ENCODE peak calls at places on chromosomes 4 and X, in six cellular contexts. G is NCI-H774, Q is putamen, I is testis, V is iPS-NIHi11, S is tibial artery. H is an unnamed sample.

GRCh38 chrX:50168305-50168704 is 32.5 kb downstream of the AKAP4 start:
- DNase-seq in G (no peak), Q (no peak), I (no peak), V (no peak), S (no peak), H (no peak)

GRCh38 chr4:76989391-76990061 is 40.0 kb downstream of the SEPTIN11 start:
- DNase-seq in G (no peak), Q (no peak), I (no peak), V (no peak), S (no peak), H (no peak)

GRCh38 chr4:82797591-82798081 is 960 bp downstream of the SCD5 start:
- DNase-seq in G (no peak), Q (no peak), I (peak), V (peak), S (no peak), H (no peak)

GRCh38 chr4:182904271-182904761 is 12.9 kb downstream of the DCTD start:
- DNase-seq in G (no peak), Q (no peak), I (peak), V (no peak), S (no peak), H (no peak)

GRCh38 chr4:70938087-70938486 is 35.9 kb downstream of the MOB1B start:
- DNase-seq in G (no peak), Q (no peak), I (no peak), V (no peak), S (no peak), H (no peak)

GRCh38 chr4:112560084-112560483 is 44.1 kb upstream of the NEUROG2 start:
- DNase-seq in G (no peak), Q (no peak), I (no peak), V (no peak), S (no peak), H (peak)

GRCh38 chrX:151722241-151722846 is 6.5 kb downstream of the FATE1 start:
- DNase-seq in G (peak), Q (no peak), I (no peak), V (peak), S (peak), H (no peak)

GRCh38 chrX:115912372-115912897 is 258.1 kb upstream of the AGTR2 start:
- DNase-seq in G (no peak), Q (no peak), I (no peak), V (no peak), S (no peak), H (no peak)

GRCh38 chr4:183297675-183298074 is 22.4 kb downstream of the CLDN22 start:
- DNase-seq in G (no peak), Q (no peak), I (no peak), V (no peak), S (no peak), H (no peak)

GRCh38 chrX:3044671-3045070 is 3.4 kb downstream of the ARSF start:
- DNase-seq in G (no peak), Q (no peak), I (no peak), V (no peak), S (no peak), H (no peak)

GRCh38 chrX:318068-318738 is 393 bp downstream of the GTPBP6 start:
- DNase-seq in G (no peak), Q (peak), I (peak), V (no peak), S (peak), H (peak)

GRCh38 chr4:105162123-105162796 is 15.6 kb downstream of the TET2 start:
- DNase-seq in G (no peak), Q (no peak), I (no peak), V (no peak), S (no peak), H (no peak)

GRCh38 chr4:180059216-180059881 is 2183.9 kb upstream of the TENM3 start:
- DNase-seq in G (no peak), Q (peak), I (no peak), V (peak), S (no peak), H (peak)

GRCh38 chrX:45715787-45716186 is 515.1 kb upstream of the DIPK2B start:
- DNase-seq in G (no peak), Q (no peak), I (no peak), V (no peak), S (no peak), H (no peak)

GRCh38 chrX:1507511-1508463 is 29.2 kb downstream of the P2RY8 start:
- DNase-seq in G (no peak), Q (no peak), I (no peak), V (no peak), S (no peak), H (peak)

GRCh38 chr4:84673475-84674230 is 90.7 kb downstream of the CDS1 start:
- DNase-seq in G (no peak), Q (no peak), I (no peak), V (no peak), S (no peak), H (no peak)

GRCh38 chr4:110085131-110085530 is 113.3 kb downstream of the ELOVL6 start:
- DNase-seq in G (no peak), Q (no peak), I (no peak), V (no peak), S (no peak), H (no peak)

GRCh38 chr4:25527044-25527443 is 128.6 kb upstream of the SLC34A2 start:
- DNase-seq in G (no peak), Q (no peak), I (no peak), V (no peak), S (no peak), H (no peak)

GRCh38 chr4:136637071-136637777 is 895.1 kb downstream of the PCDH18 start:
- DNase-seq in G (no peak), Q (no peak), I (peak), V (peak), S (no peak), H (peak)

GRCh38 chrX:122739770-122740169 is 444.3 kb upstream of the GRIA3 start:
- DNase-seq in G (no peak), Q (no peak), I (no peak), V (peak), S (no peak), H (peak)

GRCh38 chr4:65367306-65367705 is 303.0 kb downstream of the EPHA5 start:
- DNase-seq in G (no peak), Q (no peak), I (no peak), V (no peak), S (no peak), H (no peak)

GRCh38 chrX:136689441-136689840 is 41.5 kb downstream of the CD40LG start:
- DNase-seq in G (no peak), Q (no peak), I (no peak), V (peak), S (no peak), H (no peak)